ENCODE peak calls at places on chromosome 4, in four cellular contexts. F is T-helper 2 cell; E is CD8-positive, alpha-beta memory T cell; C is activated T-helper 1 cell treated with Interleukin-2 at 50 U/mL for 16 hours. Z is an unnamed sample.

GRCh38 chr4:150582101-150582565 is at the start of gene MAB21L2:
- DNase-seq in F (no peak), E (no peak), C (no peak), Z (no peak)

GRCh38 chr4:153764611-153765368 is 5.0 kb upstream of the RNF175 start:
- DNase-seq in F (no peak), E (no peak), C (no peak), Z (no peak)

GRCh38 chr4:168021666-168022065 is 70.7 kb upstream of the ANXA10 start:
- DNase-seq in F (no peak), E (no peak), C (no peak), Z (no peak)

GRCh38 chr4:105715692-105716278 is 7.2 kb downstream of the GSTCD start:
- DNase-seq in F (no peak), E (no peak), C (no peak), Z (no peak)

GRCh38 chr4:40283968-40284367 is 51.2 kb upstream of the CHRNA9 start:
- DNase-seq in F (peak), E (peak), C (peak), Z (peak)

GRCh38 chr4:52904421-52904820 is 42.3 kb downstream of the RASL11B start:
- DNase-seq in F (no peak), E (no peak), C (no peak), Z (no peak)

GRCh38 chr4:95248713-95249401 is 299.9 kb downstream of the UNC5C start:
- DNase-seq in F (no peak), E (no peak), C (no peak), Z (no peak)

GRCh38 chr4:6956434-6957147 is 47.0 kb downstream of the TBC1D14 start:
- DNase-seq in F (no peak), E (no peak), C (no peak), Z (no peak)

GRCh38 chr4:26015906-26016305 is 101.9 kb downstream of the SMIM20 start:
- DNase-seq in F (no peak), E (no peak), C (no peak), Z (no peak)

GRCh38 chr4:8201341-8201781 is 2.3 kb downstream of the SH3TC1 start:
- DNase-seq in F (peak), E (no peak), C (no peak), Z (peak)

GRCh38 chr4:154958121-154958520 is 177.0 kb downstream of the RBM46 start:
- DNase-seq in F (no peak), E (no peak), C (no peak), Z (no peak)

GRCh38 chr4:66736593-66736992 is 808.7 kb downstream of the CENPC start:
- DNase-seq in F (no peak), E (no peak), C (no peak), Z (no peak)

GRCh38 chr4:13944095-13944501 is 316.6 kb upstream of the BOD1L1 start:
- DNase-seq in F (no peak), E (no peak), C (no peak), Z (no peak)

GRCh38 chr4:35125995-35126712 is 1118.2 kb downstream of the ARAP2 start:
- DNase-seq in F (no peak), E (no peak), C (no peak), Z (no peak)

GRCh38 chr4:2172627-2173231 is 69.2 kb downstream of the HAUS3 start:
- DNase-seq in F (no peak), E (no peak), C (no peak), Z (no peak)

GRCh38 chr4:10173754-10174749 is 57.5 kb upstream of the WDR1 start:
- DNase-seq in F (no peak), E (no peak), C (no peak), Z (no peak)

GRCh38 chr4:154559141-154559841 is 3.5 kb upstream of the FGB start:
- DNase-seq in F (no peak), E (no peak), C (no peak), Z (no peak)

GRCh38 chr4:168815373-168816345 is 194.4 kb downstream of the CBR4 start:
- DNase-seq in F (no peak), E (no peak), C (no peak), Z (no peak)

GRCh38 chr4:144174401-144175067 is 34.0 kb upstream of the GYPA start:
- DNase-seq in F (no peak), E (no peak), C (no peak), Z (no peak)

GRCh38 chr4:1453731-1454130 is 47.5 kb upstream of the NKX1-1 start:
- DNase-seq in F (no peak), E (no peak), C (no peak), Z (no peak)

Z was measured in CD4-positive, alpha-beta T cell.